ENCODE peak calls at places on chromosomes 7 and 10, in eight cellular contexts. G is GM12864; C is activated CD8-positive, alpha-beta memory T cell treated with anti-CD3 and anti-CD28 coated beads for 24 hours; Y is T-helper 1 cell; D is BJ; S is mammary epithelial cell; Z is activated T-cell treated with anti-CD3 and anti-CD28 coated beads, Interleukin-2, amount 50 U/mL, for 4 hours; F is neural crest cell. I is an unnamed sample.

GRCh38 chr10:81145975-81146374 is 608.3 kb downstream of the SH2D4B start:
- DNase-seq in G (no peak), C (no peak), Y (no peak), D (no peak), S (no peak), Z (no peak), F (no peak), I (no peak)

GRCh38 chr7:103718482-103719415 is 270.7 kb downstream of the RELN start:
- DNase-seq in G (no peak), C (no peak), Y (no peak), D (no peak), S (peak), Z (no peak), F (no peak), I (no peak)

GRCh38 chr10:2222631-2223030 is 485.3 kb upstream of the ADARB2 start:
- DNase-seq in G (no peak), C (no peak), Y (no peak), D (no peak), S (peak), Z (no peak), F (no peak), I (no peak)

GRCh38 chr7:158277219-158278141 is 310.1 kb downstream of the PTPRN2 start:
- DNase-seq in G (no peak), C (no peak), Y (peak), D (no peak), S (no peak), Z (no peak), F (no peak), I (no peak)

GRCh38 chr10:91190388-91190870 is 30.0 kb upstream of the PCGF5 start:
- DNase-seq in G (no peak), C (no peak), Y (no peak), D (peak), S (no peak), Z (no peak), F (no peak), I (no peak)

GRCh38 chr7:130872756-130873448 is 138.9 kb upstream of the KLF14 start:
- DNase-seq in G (no peak), C (peak), Y (no peak), D (no peak), S (no peak), Z (no peak), F (no peak), I (no peak)

GRCh38 chr7:12719141-12719919 is 31.9 kb downstream of the ARL4A start:
- DNase-seq in G (no peak), C (no peak), Y (no peak), D (peak), S (peak), Z (no peak), F (no peak), I (no peak)

GRCh38 chr10:97159906-97160305 is 25.9 kb downstream of the SLIT1 start:
- DNase-seq in G (no peak), C (no peak), Y (no peak), D (no peak), S (no peak), Z (no peak), F (no peak), I (no peak)

GRCh38 chr10:7971949-7972348 is 82.5 kb upstream of the GATA3 start:
- DNase-seq in G (no peak), C (no peak), Y (no peak), D (no peak), S (no peak), Z (no peak), F (no peak), I (no peak)

GRCh38 chr10:28774051-28774995 is 97.0 kb downstream of the BAMBI start:
- DNase-seq in G (no peak), C (no peak), Y (no peak), D (no peak), S (no peak), Z (no peak), F (no peak), I (no peak)

GRCh38 chr10:104472957-104473745 is 119.5 kb downstream of the CFAP58 start:
- DNase-seq in G (no peak), C (no peak), Y (no peak), D (no peak), S (peak), Z (no peak), F (no peak), I (no peak)

GRCh38 chr10:119336599-119336998 is 129.2 kb downstream of the GRK5 start:
- DNase-seq in G (no peak), C (no peak), Y (no peak), D (no peak), S (no peak), Z (no peak), F (no peak), I (no peak)

GRCh38 chr7:101744588-101744987 is 72.8 kb upstream of the CUX1 start:
- DNase-seq in G (no peak), C (no peak), Y (no peak), D (no peak), S (no peak), Z (no peak), F (no peak), I (no peak)

GRCh38 chr10:86500846-86501245 is 20.7 kb downstream of the WAPL start:
- DNase-seq in G (no peak), C (no peak), Y (no peak), D (no peak), S (no peak), Z (no peak), F (no peak), I (no peak)

I was measured in GM12878.